ENCODE peak calls at places on chromosomes 3 and 15, in ten cellular contexts. One of them, this sample, is unnamed.

GRCh38 chr3:125107861-125108567 is 52.2 kb upstream of the HEG1 start:
- DNase-seq in ovary: no peak
- DNase-seq in heart left ventricle: no peak
- DNase-seq in endothelial cell: no peak
- DNase-seq in cardiac muscle cell: no peak
- DNase-seq in psoas muscle: no peak
- DNase-seq in H9: no peak
- DNase-seq in adrenal gland: no peak
- DNase-seq in AG09319: no peak
- DNase-seq in CD8-positive, alpha-beta T cell: no peak
- DNase-seq in this sample: no peak

GRCh38 chr3:193552911-193553310 is 1.8 kb downstream of the ATP13A4 start:
- DNase-seq in adrenal gland: no peak
- DNase-seq in ovary: no peak
- DNase-seq in psoas muscle: no peak
- DNase-seq in AG09319: no peak
- DNase-seq in CD8-positive, alpha-beta T cell: no peak
- DNase-seq in endothelial cell: no peak
- DNase-seq in heart left ventricle: no peak
- DNase-seq in cardiac muscle cell: no peak
- DNase-seq in H9: no peak
- DNase-seq in this sample: no peak

GRCh38 chr3:127483005-127483641 is 107.4 kb downstream of the TPRA1 start:
- DNase-seq in H9: peak
- DNase-seq in AG09319: no peak
- DNase-seq in CD8-positive, alpha-beta T cell: no peak
- DNase-seq in adrenal gland: no peak
- DNase-seq in psoas muscle: no peak
- DNase-seq in endothelial cell: no peak
- DNase-seq in ovary: peak
- DNase-seq in heart left ventricle: peak
- DNase-seq in cardiac muscle cell: no peak
- DNase-seq in this sample: peak

GRCh38 chr3:195163719-195164572 is 107.0 kb downstream of the XXYLT1 start:
- DNase-seq in heart left ventricle: no peak
- DNase-seq in ovary: no peak
- DNase-seq in cardiac muscle cell: no peak
- DNase-seq in psoas muscle: no peak
- DNase-seq in H9: no peak
- DNase-seq in endothelial cell: no peak
- DNase-seq in CD8-positive, alpha-beta T cell: no peak
- DNase-seq in AG09319: no peak
- DNase-seq in adrenal gland: no peak
- DNase-seq in this sample: no peak

GRCh38 chr15:58115692-58116091 is 22.5 kb upstream of the AQP9 start:
- DNase-seq in H9: no peak
- DNase-seq in heart left ventricle: no peak
- DNase-seq in endothelial cell: no peak
- DNase-seq in psoas muscle: no peak
- DNase-seq in ovary: no peak
- DNase-seq in AG09319: no peak
- DNase-seq in cardiac muscle cell: no peak
- DNase-seq in adrenal gland: no peak
- DNase-seq in CD8-positive, alpha-beta T cell: no peak
- DNase-seq in this sample: no peak

GRCh38 chr3:56874269-56874668 is 72.5 kb upstream of the ARHGEF3 start:
- DNase-seq in CD8-positive, alpha-beta T cell: no peak
- DNase-seq in heart left ventricle: no peak
- DNase-seq in psoas muscle: no peak
- DNase-seq in adrenal gland: no peak
- DNase-seq in cardiac muscle cell: no peak
- DNase-seq in AG09319: no peak
- DNase-seq in H9: no peak
- DNase-seq in endothelial cell: no peak
- DNase-seq in ovary: no peak
- DNase-seq in this sample: no peak

GRCh38 chr3:50644556-50644955 is 27.6 kb downstream of the MAPKAPK3 start:
- DNase-seq in endothelial cell: no peak
- DNase-seq in adrenal gland: no peak
- DNase-seq in heart left ventricle: no peak
- DNase-seq in CD8-positive, alpha-beta T cell: no peak
- DNase-seq in H9: no peak
- DNase-seq in psoas muscle: no peak
- DNase-seq in AG09319: no peak
- DNase-seq in ovary: no peak
- DNase-seq in cardiac muscle cell: no peak
- DNase-seq in this sample: no peak

GRCh38 chr3:40477671-40478070 is 749 bp downstream of the ZNF619 start:
- DNase-seq in cardiac muscle cell: no peak
- DNase-seq in ovary: no peak
- DNase-seq in H9: no peak
- DNase-seq in heart left ventricle: no peak
- DNase-seq in CD8-positive, alpha-beta T cell: no peak
- DNase-seq in AG09319: no peak
- DNase-seq in endothelial cell: no peak
- DNase-seq in adrenal gland: no peak
- DNase-seq in psoas muscle: no peak
- DNase-seq in this sample: no peak

GRCh38 chr3:14127106-14127505 is 2.3 kb downstream of the TMEM43 start:
- DNase-seq in AG09319: no peak
- DNase-seq in adrenal gland: no peak
- DNase-seq in endothelial cell: no peak
- DNase-seq in psoas muscle: no peak
- DNase-seq in CD8-positive, alpha-beta T cell: peak
- DNase-seq in H9: peak
- DNase-seq in cardiac muscle cell: no peak
- DNase-seq in heart left ventricle: no peak
- DNase-seq in ovary: no peak
- DNase-seq in this sample: no peak

GRCh38 chr3:14124615-14125192 is at the start of the genes CHCHD4 and TMEM43:
- DNase-seq in cardiac muscle cell: peak
- DNase-seq in CD8-positive, alpha-beta T cell: peak
- DNase-seq in H9: peak
- DNase-seq in ovary: peak
- DNase-seq in heart left ventricle: peak
- DNase-seq in psoas muscle: peak
- DNase-seq in AG09319: peak
- DNase-seq in endothelial cell: peak
- DNase-seq in adrenal gland: peak
- DNase-seq in this sample: peak

GRCh38 chr3:14124223-14124614 is 451 bp downstream of the CHCHD4 start:
- DNase-seq in CD8-positive, alpha-beta T cell: peak
- DNase-seq in ovary: peak
- DNase-seq in AG09319: no peak
- DNase-seq in H9: peak
- DNase-seq in psoas muscle: peak
- DNase-seq in adrenal gland: peak
- DNase-seq in endothelial cell: peak
- DNase-seq in cardiac muscle cell: peak
- DNase-seq in heart left ventricle: peak
- DNase-seq in this sample: no peak

GRCh38 chr3:14126017-14126902 is 1.4 kb downstream of the TMEM43 start:
- DNase-seq in ovary: no peak
- DNase-seq in H9: no peak
- DNase-seq in CD8-positive, alpha-beta T cell: peak
- DNase-seq in psoas muscle: peak
- DNase-seq in adrenal gland: no peak
- DNase-seq in endothelial cell: no peak
- DNase-seq in heart left ventricle: no peak
- DNase-seq in cardiac muscle cell: no peak
- DNase-seq in AG09319: no peak
- DNase-seq in this sample: no peak

DNA sequence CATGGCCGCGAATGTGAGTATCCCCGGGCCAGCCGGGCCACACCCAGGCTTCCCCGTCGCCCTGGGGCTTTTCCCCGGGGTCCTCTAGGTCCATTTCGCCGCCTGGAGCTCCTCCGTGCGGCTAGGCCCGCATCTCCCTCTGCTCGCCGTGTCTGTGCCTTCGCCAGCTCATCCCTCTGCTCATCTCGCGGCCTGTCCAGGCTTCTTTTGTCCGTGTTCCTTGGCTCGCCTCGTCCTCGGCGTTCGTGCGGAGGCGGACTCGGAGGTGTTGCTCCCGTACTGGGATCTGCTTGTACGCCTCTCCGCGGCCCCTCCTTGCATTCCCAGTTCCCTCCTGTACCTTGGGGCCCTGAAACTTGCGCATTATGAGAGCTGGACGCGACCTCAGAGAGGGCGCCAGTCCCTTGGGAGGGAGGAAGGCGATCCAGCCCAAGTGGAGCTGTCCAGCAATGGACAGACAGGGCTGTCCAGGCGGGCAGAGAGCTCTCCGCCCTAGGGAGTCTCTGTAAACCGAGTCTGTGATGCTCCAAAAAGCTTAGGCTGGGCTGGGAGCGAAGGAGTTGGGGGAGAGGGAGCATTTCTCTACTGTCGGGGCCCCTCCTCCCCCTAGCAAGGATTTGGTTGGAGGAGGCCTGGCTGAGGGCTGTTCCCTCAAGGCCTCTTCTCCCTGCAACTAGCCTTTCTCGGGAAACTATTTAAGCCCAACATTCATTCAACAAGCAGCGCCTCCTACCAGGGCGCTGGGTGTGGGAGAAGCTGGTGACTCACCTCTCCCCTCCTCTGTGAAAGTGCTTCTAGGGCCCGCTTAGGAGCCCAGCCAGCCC is 553 bp downstream of the TMEM43 start:
- DNase-seq in H9: peak
- DNase-seq in ovary: peak
- DNase-seq in endothelial cell: peak
- DNase-seq in AG09319: peak
- DNase-seq in heart left ventricle: peak
- DNase-seq in adrenal gland: peak
- DNase-seq in psoas muscle: no peak
- DNase-seq in cardiac muscle cell: peak
- DNase-seq in CD8-positive, alpha-beta T cell: peak
- DNase-seq in this sample: peak
- TF ChIP-seq CTCF in H9: no peak
- TF ChIP-seq CTCF in ovary: peak
- TF ChIP-seq CTCF in endothelial cell: no peak
- TF ChIP-seq CTCF in AG09319: peak
- TF ChIP-seq CTCF in heart left ventricle: peak
- TF ChIP-seq CTCF in adrenal gland: no peak
- TF ChIP-seq CTCF in psoas muscle: no peak
- TF ChIP-seq CTCF in cardiac muscle cell: peak
- TF ChIP-seq CTCF in CD8-positive, alpha-beta T cell: no peak
- TF ChIP-seq CTCF in this sample: peak

GRCh38 chr15:45132844-45133560 is 3.2 kb downstream of the DUOX1 start:
- DNase-seq in H9: no peak
- DNase-seq in adrenal gland: no peak
- DNase-seq in cardiac muscle cell: no peak
- DNase-seq in CD8-positive, alpha-beta T cell: no peak
- DNase-seq in AG09319: no peak
- DNase-seq in endothelial cell: no peak
- DNase-seq in psoas muscle: no peak
- DNase-seq in ovary: no peak
- DNase-seq in heart left ventricle: no peak
- DNase-seq in this sample: no peak

GRCh38 chr15:45134046-45134445 is 4.3 kb downstream of the DUOX1 start:
- DNase-seq in heart left ventricle: no peak
- DNase-seq in endothelial cell: no peak
- DNase-seq in adrenal gland: no peak
- DNase-seq in psoas muscle: no peak
- DNase-seq in CD8-positive, alpha-beta T cell: no peak
- DNase-seq in cardiac muscle cell: no peak
- DNase-seq in H9: no peak
- DNase-seq in ovary: no peak
- DNase-seq in AG09319: no peak
- DNase-seq in this sample: no peak

GRCh38 chr15:45136378-45136764 is 6.6 kb downstream of the DUOX1 start:
- DNase-seq in heart left ventricle: no peak
- DNase-seq in endothelial cell: peak
- DNase-seq in CD8-positive, alpha-beta T cell: no peak
- DNase-seq in psoas muscle: no peak
- DNase-seq in AG09319: no peak
- DNase-seq in H9: peak
- DNase-seq in adrenal gland: no peak
- DNase-seq in ovary: no peak
- DNase-seq in cardiac muscle cell: peak
- DNase-seq in this sample: no peak

GRCh38 chr15:45133561-45133920 is 3.7 kb downstream of the DUOX1 start:
- DNase-seq in adrenal gland: no peak
- DNase-seq in endothelial cell: no peak
- DNase-seq in CD8-positive, alpha-beta T cell: no peak
- DNase-seq in cardiac muscle cell: peak
- DNase-seq in ovary: no peak
- DNase-seq in heart left ventricle: no peak
- DNase-seq in psoas muscle: no peak
- DNase-seq in H9: no peak
- DNase-seq in AG09319: no peak
- DNase-seq in this sample: no peak

DNA sequence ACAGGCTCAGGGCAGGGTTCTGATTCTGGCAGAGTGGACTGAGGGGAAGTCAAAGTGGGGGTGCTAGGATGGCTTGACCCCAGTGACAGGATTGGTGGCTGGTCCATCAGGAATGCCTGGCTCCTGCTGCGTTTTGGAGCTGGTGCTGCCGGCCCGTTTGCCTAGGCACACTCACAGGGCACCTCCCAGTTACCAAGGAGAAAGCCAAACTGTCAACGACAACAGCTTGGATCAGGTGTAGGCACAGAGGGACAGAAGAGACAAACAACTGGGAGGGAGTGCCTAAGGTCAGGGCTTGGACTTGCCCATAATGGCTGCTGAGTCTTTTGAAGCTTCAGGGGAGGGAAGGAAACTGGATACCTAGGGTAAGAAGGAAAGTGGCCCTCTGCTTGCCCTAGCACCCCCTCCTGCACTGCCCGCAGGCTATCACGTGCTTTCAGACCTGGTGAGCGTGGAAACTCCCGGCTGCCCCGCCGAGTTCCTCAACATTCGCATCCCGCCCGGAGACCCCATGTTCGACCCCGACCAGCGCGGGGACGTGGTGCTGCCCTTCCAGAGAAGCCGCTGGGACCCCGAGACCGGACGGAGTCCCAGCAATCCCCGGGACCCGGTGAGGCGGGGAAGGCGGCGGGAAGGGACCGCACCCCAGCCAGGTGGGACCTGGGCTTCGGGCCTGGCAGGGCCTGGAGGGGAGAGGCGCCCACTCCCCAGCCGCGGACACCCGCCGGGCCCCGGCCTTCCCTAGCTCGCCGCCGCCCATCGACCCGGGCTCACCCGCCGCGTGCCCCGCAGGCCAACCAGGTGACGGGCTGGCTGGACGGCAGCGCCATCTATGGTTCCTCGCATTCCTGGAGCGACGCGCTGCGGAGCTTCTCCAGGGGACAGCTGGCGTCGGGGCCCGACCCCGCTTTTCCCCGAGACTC is 5.1 kb downstream of the DUOX1 start:
- DNase-seq in adrenal gland: no peak
- DNase-seq in ovary: no peak
- DNase-seq in cardiac muscle cell: peak
- DNase-seq in CD8-positive, alpha-beta T cell: no peak
- DNase-seq in H9: peak
- DNase-seq in psoas muscle: no peak
- DNase-seq in heart left ventricle: no peak
- DNase-seq in endothelial cell: peak
- DNase-seq in AG09319: no peak
- DNase-seq in this sample: no peak
- TF ChIP-seq CTCF in adrenal gland: no peak
- TF ChIP-seq CTCF in ovary: no peak
- TF ChIP-seq CTCF in cardiac muscle cell: peak
- TF ChIP-seq CTCF in CD8-positive, alpha-beta T cell: no peak
- TF ChIP-seq CTCF in H9: peak
- TF ChIP-seq CTCF in psoas muscle: no peak
- TF ChIP-seq CTCF in heart left ventricle: peak
- TF ChIP-seq CTCF in endothelial cell: no peak
- TF ChIP-seq CTCF in AG09319: no peak
- TF ChIP-seq CTCF in this sample: peak

GRCh38 chr3:189404797-189405484 is 226.2 kb upstream of the TP63 start:
- DNase-seq in CD8-positive, alpha-beta T cell: no peak
- DNase-seq in endothelial cell: no peak
- DNase-seq in H9: no peak
- DNase-seq in psoas muscle: no peak
- DNase-seq in AG09319: no peak
- DNase-seq in heart left ventricle: no peak
- DNase-seq in ovary: no peak
- DNase-seq in cardiac muscle cell: no peak
- DNase-seq in adrenal gland: no peak
- DNase-seq in this sample: no peak

GRCh38 chr3:189401196-189401595 is 229.4 kb downstream of the TPRG1 start:
- DNase-seq in AG09319: no peak
- DNase-seq in H9: no peak
- DNase-seq in psoas muscle: no peak
- DNase-seq in CD8-positive, alpha-beta T cell: no peak
- DNase-seq in endothelial cell: no peak
- DNase-seq in adrenal gland: no peak
- DNase-seq in heart left ventricle: no peak
- DNase-seq in cardiac muscle cell: no peak
- DNase-seq in ovary: no peak
- DNase-seq in this sample: no peak

GRCh38 chr3:189406148-189406547 is 225.0 kb upstream of the TP63 start:
- DNase-seq in ovary: no peak
- DNase-seq in H9: no peak
- DNase-seq in psoas muscle: no peak
- DNase-seq in cardiac muscle cell: no peak
- DNase-seq in CD8-positive, alpha-beta T cell: no peak
- DNase-seq in AG09319: no peak
- DNase-seq in heart left ventricle: no peak
- DNase-seq in endothelial cell: no peak
- DNase-seq in adrenal gland: no peak
- DNase-seq in this sample: no peak

GRCh38 chr3:189403194-189403593 is 228.0 kb upstream of the TP63 start:
- DNase-seq in CD8-positive, alpha-beta T cell: no peak
- DNase-seq in cardiac muscle cell: no peak
- DNase-seq in psoas muscle: no peak
- DNase-seq in endothelial cell: no peak
- DNase-seq in heart left ventricle: no peak
- DNase-seq in AG09319: no peak
- DNase-seq in ovary: no peak
- DNase-seq in adrenal gland: no peak
- DNase-seq in H9: no peak
- DNase-seq in this sample: no peak

GRCh38 chr3:189404036-189404435 is 227.2 kb upstream of the TP63 start:
- DNase-seq in H9: no peak
- DNase-seq in CD8-positive, alpha-beta T cell: no peak
- DNase-seq in cardiac muscle cell: no peak
- DNase-seq in heart left ventricle: no peak
- DNase-seq in psoas muscle: no peak
- DNase-seq in AG09319: no peak
- DNase-seq in endothelial cell: no peak
- DNase-seq in ovary: no peak
- DNase-seq in adrenal gland: no peak
- DNase-seq in this sample: no peak
- TF ChIP-seq CTCF in H9: no peak
- TF ChIP-seq CTCF in CD8-positive, alpha-beta T cell: no peak
- TF ChIP-seq CTCF in cardiac muscle cell: no peak
- TF ChIP-seq CTCF in heart left ventricle: no peak
- TF ChIP-seq CTCF in psoas muscle: no peak
- TF ChIP-seq CTCF in AG09319: no peak
- TF ChIP-seq CTCF in endothelial cell: no peak
- TF ChIP-seq CTCF in ovary: no peak
- TF ChIP-seq CTCF in adrenal gland: no peak
- TF ChIP-seq CTCF in this sample: no peak

GRCh38 chr15:95196176-95196915 is 965.0 kb downstream of the MCTP2 start:
- DNase-seq in H9: no peak
- DNase-seq in AG09319: no peak
- DNase-seq in ovary: no peak
- DNase-seq in endothelial cell: no peak
- DNase-seq in cardiac muscle cell: no peak
- DNase-seq in CD8-positive, alpha-beta T cell: no peak
- DNase-seq in adrenal gland: no peak
- DNase-seq in psoas muscle: no peak
- DNase-seq in heart left ventricle: no peak
- DNase-seq in this sample: no peak
- TF ChIP-seq CTCF in H9: no peak
- TF ChIP-seq CTCF in AG09319: no peak
- TF ChIP-seq CTCF in ovary: no peak
- TF ChIP-seq CTCF in endothelial cell: no peak
- TF ChIP-seq CTCF in cardiac muscle cell: no peak
- TF ChIP-seq CTCF in CD8-positive, alpha-beta T cell: no peak
- TF ChIP-seq CTCF in adrenal gland: no peak
- TF ChIP-seq CTCF in psoas muscle: no peak
- TF ChIP-seq CTCF in heart left ventricle: no peak
- TF ChIP-seq CTCF in this sample: peak

This sample was measured in chondrocyte.